ENCODE peak calls at places on chromosomes 7 and 10, in six cellular contexts. R is H1, L is H9, U is neuronal stem cell, W is mesendoderm, X is trophoblast cell. A is an unnamed sample.

GRCh38 chr7:74373536-74373935 is 80.2 kb upstream of the GTF2IRD1 start:
- DNase-seq in R (no peak), L (no peak), U (no peak), W (no peak), X (no peak), A (no peak)

GRCh38 chr10:107914450-107915276 is 750.2 kb upstream of the SORCS1 start:
- DNase-seq in R (no peak), L (peak), U (peak), W (peak), X (no peak), A (no peak)

GRCh38 chr7:91940171-91940570 is 491 bp upstream of the AKAP9 start:
- DNase-seq in R (no peak), L (peak), U (peak), W (peak), X (peak), A (no peak)

GRCh38 chr10:14588084-14588937 is 186.4 kb downstream of the FAM107B start:
- DNase-seq in R (no peak), L (peak), U (no peak), W (no peak), X (peak), A (peak)

GRCh38 chr7:128171342-128171918 is 69.6 kb upstream of the LEP start:
- DNase-seq in R (no peak), L (no peak), U (no peak), W (no peak), X (no peak), A (no peak)

GRCh38 chr10:86287966-86288579 is 78.5 kb downstream of the GRID1 start:
- DNase-seq in R (no peak), L (peak), U (no peak), W (no peak), X (no peak), A (no peak)

GRCh38 chr10:100101526-100102076 is 19.9 kb upstream of the CPN1 start:
- DNase-seq in R (no peak), L (no peak), U (no peak), W (no peak), X (no peak), A (peak)

GRCh38 chr10:90743291-90743690 is 114.5 kb downstream of the HTR7 start:
- DNase-seq in R (no peak), L (no peak), U (no peak), W (no peak), X (no peak), A (no peak)

GRCh38 chr7:28239823-28240204 is 59.2 kb upstream of the JAZF1 start:
- DNase-seq in R (no peak), L (no peak), U (no peak), W (no peak), X (no peak), A (no peak)

GRCh38 chr7:106603300-106603699 is 57.7 kb downstream of the CCDC71L start:
- DNase-seq in R (no peak), L (no peak), U (no peak), W (no peak), X (no peak), A (no peak)

GRCh38 chr7:112056409-112056808 is 149.8 kb downstream of the DOCK4 start:
- DNase-seq in R (no peak), L (no peak), U (no peak), W (no peak), X (peak), A (peak)

GRCh38 chr10:104809288-104810090 is 168.4 kb downstream of the SORCS3 start:
- DNase-seq in R (peak), L (peak), U (no peak), W (peak), X (no peak), A (no peak)

GRCh38 chr7:44294325-44295069 is 30.9 kb downstream of the CAMK2B start:
- DNase-seq in R (no peak), L (no peak), U (no peak), W (no peak), X (no peak), A (no peak)

GRCh38 chr10:119270893-119271361 is 63.6 kb downstream of the GRK5 start:
- DNase-seq in R (no peak), L (no peak), U (no peak), W (no peak), X (peak), A (peak)

GRCh38 chr10:133528845-133529575 is 1.8 kb downstream of the CYP2E1 start:
- DNase-seq in R (no peak), L (no peak), U (no peak), W (no peak), X (no peak), A (peak)

GRCh38 chr10:64044098-64044497 is 522.9 kb downstream of the REEP3 start:
- DNase-seq in R (no peak), L (no peak), U (no peak), W (no peak), X (no peak), A (no peak)

GRCh38 chr10:18043148-18043547 is 91.4 kb downstream of the SLC39A12 start:
- DNase-seq in R (no peak), L (no peak), U (no peak), W (no peak), X (no peak), A (peak)

GRCh38 chr10:98295401-98295811 is 27.4 kb upstream of the LOXL4 start:
- DNase-seq in R (no peak), L (no peak), U (no peak), W (no peak), X (no peak), A (no peak)

GRCh38 chr7:16754869-16755317 is 1.3 kb downstream of the TSPAN13 start:
- DNase-seq in R (no peak), L (no peak), U (no peak), W (no peak), X (no peak), A (no peak)

GRCh38 chr10:105253843-105254242 is 612.8 kb downstream of the SORCS3 start:
- DNase-seq in R (no peak), L (no peak), U (no peak), W (no peak), X (no peak), A (no peak)

GRCh38 chr7:98996162-98996552 is 117.8 kb downstream of the TRRAP start:
- DNase-seq in R (no peak), L (no peak), U (no peak), W (no peak), X (no peak), A (no peak)

GRCh38 chr7:132504071-132504470 is 72.2 kb downstream of the PLXNA4 start:
- DNase-seq in R (no peak), L (no peak), U (no peak), W (no peak), X (no peak), A (no peak)

GRCh38 chr10:22344204-22344603 is 1.1 kb upstream of the SPAG6 start:
- DNase-seq in R (no peak), L (no peak), U (no peak), W (no peak), X (no peak), A (no peak)

GRCh38 chr10:114634607-114634974 is 23.5 kb downstream of the ABLIM1 start:
- DNase-seq in R (peak), L (no peak), U (no peak), W (peak), X (peak), A (peak)

GRCh38 chr10:106515206-106515790 is 649.2 kb downstream of the SORCS1 start:
- DNase-seq in R (no peak), L (no peak), U (no peak), W (no peak), X (no peak), A (no peak)

GRCh38 chr7:12625836-12626235 is 55.3 kb downstream of the SCIN start:
- DNase-seq in R (no peak), L (no peak), U (no peak), W (no peak), X (no peak), A (no peak)

GRCh38 chr10:127117125-127117524 is 79.3 kb downstream of the INSYN2A start:
- DNase-seq in R (peak), L (peak), U (peak), W (peak), X (peak), A (peak)

GRCh38 chr7:138875794-138876193 is 77.8 kb upstream of the ATP6V0A4 start:
- DNase-seq in R (no peak), L (no peak), U (no peak), W (no peak), X (peak), A (peak)

GRCh38 chr10:3330687-3331086 is 158.1 kb upstream of the PITRM1 start:
- DNase-seq in R (no peak), L (no peak), U (no peak), W (peak), X (peak), A (peak)

GRCh38 chr10:21517134-21517982 is 8.1 kb downstream of the SKIDA1 start:
- DNase-seq in R (no peak), L (peak), U (no peak), W (peak), X (peak), A (peak)

GRCh38 chr10:124100124-124100523 is 6.7 kb upstream of the CHST15 start:
- DNase-seq in R (no peak), L (no peak), U (no peak), W (no peak), X (no peak), A (no peak)

GRCh38 chr10:71045188-71045841 is 156.9 kb upstream of the PCBD1 start:
- DNase-seq in R (no peak), L (no peak), U (no peak), W (no peak), X (no peak), A (no peak)

GRCh38 chr7:158009886-158010285 is 577.7 kb downstream of the PTPRN2 start:
- DNase-seq in R (no peak), L (no peak), U (no peak), W (no peak), X (no peak), A (no peak)

GRCh38 chr10:944034-944831 is 12.7 kb upstream of the LARP4B start:
- DNase-seq in R (no peak), L (no peak), U (no peak), W (no peak), X (peak), A (peak)

GRCh38 chr7:11607676-11608075 is 224.3 kb downstream of the THSD7A start:
- DNase-seq in R (no peak), L (no peak), U (no peak), W (no peak), X (no peak), A (no peak)

GRCh38 chr7:1562611-1563051 is 6.6 kb upstream of the TMEM184A start:
- DNase-seq in R (no peak), L (no peak), U (no peak), W (no peak), X (no peak), A (peak)

GRCh38 chr10:17326377-17326776 is 98.3 kb downstream of the VIM start:
- DNase-seq in R (no peak), L (no peak), U (no peak), W (no peak), X (no peak), A (no peak)

GRCh38 chr7:3537210-3537875 is 236.3 kb downstream of the SDK1 start:
- DNase-seq in R (no peak), L (no peak), U (no peak), W (no peak), X (no peak), A (peak)

GRCh38 chr7:1758417-1758858 is 88.4 kb downstream of the ELFN1 start:
- DNase-seq in R (no peak), L (peak), U (peak), W (peak), X (no peak), A (peak)

GRCh38 chr10:109429956-109430760 is 493.2 kb downstream of the XPNPEP1 start:
- DNase-seq in R (no peak), L (no peak), U (no peak), W (no peak), X (no peak), A (peak)
- H3K18ac ChIP-seq in R (no peak), L (no peak), U (no peak), W (no peak), X (no peak), A (peak)

GRCh38 chr7:131235489-131236317 is 92.0 kb upstream of the MKLN1 start:
- DNase-seq in R (no peak), L (no peak), U (no peak), W (peak), X (peak), A (peak)

GRCh38 chr7:131241381-131241780 is 86.3 kb upstream of the MKLN1 start:
- DNase-seq in R (no peak), L (no peak), U (no peak), W (peak), X (peak), A (no peak)

GRCh38 chr7:131236318-131236672 is 91.4 kb upstream of the MKLN1 start:
- DNase-seq in R (no peak), L (no peak), U (no peak), W (no peak), X (no peak), A (no peak)

GRCh38 chr7:131234719-131235488 is 92.8 kb upstream of the MKLN1 start:
- DNase-seq in R (no peak), L (no peak), U (no peak), W (no peak), X (no peak), A (peak)

DNA sequence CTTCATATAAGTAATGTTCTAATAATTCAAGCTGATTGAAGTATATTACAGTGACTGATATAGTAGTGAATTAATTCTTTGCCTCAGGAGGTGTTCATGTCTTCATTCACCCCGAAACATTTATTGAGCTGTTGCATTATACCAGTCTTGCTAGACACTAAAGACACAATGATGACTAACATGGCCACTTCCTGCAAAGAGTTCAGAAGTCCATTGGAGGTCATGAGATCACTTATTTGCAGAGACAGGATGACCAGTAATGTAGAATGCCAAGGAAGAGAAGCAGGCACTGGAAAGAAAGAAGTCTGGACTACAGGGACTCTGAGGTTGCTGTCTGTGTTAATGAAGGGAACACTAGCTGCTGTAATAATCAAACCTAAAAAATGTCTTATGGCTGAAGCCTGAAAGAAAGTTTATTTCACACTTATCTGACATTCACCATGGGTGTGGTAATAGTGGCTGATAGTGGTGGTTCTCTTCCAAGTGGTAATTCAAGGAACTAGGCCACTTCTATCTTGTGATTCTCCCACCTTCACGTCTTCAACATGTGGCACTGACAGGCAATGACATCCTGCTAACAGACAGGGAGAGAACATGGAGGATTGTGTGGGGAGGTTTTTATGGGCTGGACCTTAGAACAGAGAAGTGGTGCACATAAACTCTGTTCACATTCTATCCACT is 89.3 kb upstream of the MKLN1 start:
- DNase-seq in R (no peak), L (no peak), U (no peak), W (no peak), X (no peak), A (peak)
- H3K18ac ChIP-seq in R (no peak), L (no peak), U (no peak), W (no peak), X (no peak), A (peak)

GRCh38 chr10:96586419-96587254 is at the start of gene TM9SF3:
- DNase-seq in R (no peak), L (peak), U (peak), W (peak), X (peak), A (peak)
- H3K18ac ChIP-seq in R (peak), L (peak), U (peak), W (peak), X (peak), A (peak)

GRCh38 chr7:216360-217300 is 24.3 kb downstream of the FAM20C start:
- DNase-seq in R (no peak), L (no peak), U (no peak), W (no peak), X (no peak), A (no peak)
- H3K18ac ChIP-seq in R (no peak), L (no peak), U (peak), W (no peak), X (no peak), A (no peak)

A was measured in IMR-90.